ENCODE peak calls at places on chromosomes 11 and 22, in four cellular contexts. One of them, this sample, is unnamed.

GRCh38 chr11:132300283-132300682 is 929.9 kb downstream of the NTM start:
- DNase-seq in stimulated activated CD4-positive, alpha-beta T cell treated with anti-CD3 and anti-CD28 coated beads, Interleukin-12 subunit alpha, Interleukin-12 subunit beta, amount 100 ng/mL, for 48 hours: no peak
- DNase-seq in T-cell: no peak
- DNase-seq in left cardiac atrium: no peak
- DNase-seq in this sample: no peak

GRCh38 chr11:63761870-63762661 is 6.5 kb downstream of the ZFTA start:
- DNase-seq in stimulated activated CD4-positive, alpha-beta T cell treated with anti-CD3 and anti-CD28 coated beads, Interleukin-12 subunit alpha, Interleukin-12 subunit beta, amount 100 ng/mL, for 48 hours: no peak
- DNase-seq in T-cell: no peak
- DNase-seq in left cardiac atrium: peak; percentile 50
- DNase-seq in this sample: no peak

GRCh38 chr11:120969993-120970392 is 53.9 kb upstream of the TBCEL start:
- DNase-seq in T-cell: no peak
- DNase-seq in stimulated activated CD4-positive, alpha-beta T cell treated with anti-CD3 and anti-CD28 coated beads, Interleukin-12 subunit alpha, Interleukin-12 subunit beta, amount 100 ng/mL, for 48 hours: no peak
- DNase-seq in left cardiac atrium: no peak
- DNase-seq in this sample: no peak

GRCh38 chr11:15091175-15091574 is 17.8 kb downstream of the CALCB start:
- DNase-seq in left cardiac atrium: no peak
- DNase-seq in stimulated activated CD4-positive, alpha-beta T cell treated with anti-CD3 and anti-CD28 coated beads, Interleukin-12 subunit alpha, Interleukin-12 subunit beta, amount 100 ng/mL, for 48 hours: no peak
- DNase-seq in T-cell: no peak
- DNase-seq in this sample: no peak

GRCh38 chr11:36399236-36399635 is 103.1 kb downstream of the PRR5L start:
- DNase-seq in left cardiac atrium: no peak
- DNase-seq in stimulated activated CD4-positive, alpha-beta T cell treated with anti-CD3 and anti-CD28 coated beads, Interleukin-12 subunit alpha, Interleukin-12 subunit beta, amount 100 ng/mL, for 48 hours: no peak
- DNase-seq in T-cell: no peak
- DNase-seq in this sample: no peak

GRCh38 chr11:2099523-2100316 is 39.5 kb downstream of the IGF2 start:
- DNase-seq in T-cell: no peak
- DNase-seq in stimulated activated CD4-positive, alpha-beta T cell treated with anti-CD3 and anti-CD28 coated beads, Interleukin-12 subunit alpha, Interleukin-12 subunit beta, amount 100 ng/mL, for 48 hours: no peak
- DNase-seq in left cardiac atrium: no peak
- DNase-seq in this sample: no peak

GRCh38 chr11:19938051-19938856 is 222.0 kb downstream of the DBX1 start:
- DNase-seq in left cardiac atrium: peak; percentile 52
- DNase-seq in T-cell: peak; percentile 6
- DNase-seq in stimulated activated CD4-positive, alpha-beta T cell treated with anti-CD3 and anti-CD28 coated beads, Interleukin-12 subunit alpha, Interleukin-12 subunit beta, amount 100 ng/mL, for 48 hours: peak; percentile 8
- DNase-seq in this sample: no peak

GRCh38 chr11:45045692-45046471 is 95.2 kb upstream of the TP53I11 start:
- DNase-seq in stimulated activated CD4-positive, alpha-beta T cell treated with anti-CD3 and anti-CD28 coated beads, Interleukin-12 subunit alpha, Interleukin-12 subunit beta, amount 100 ng/mL, for 48 hours: no peak
- DNase-seq in left cardiac atrium: peak; percentile 64
- DNase-seq in T-cell: no peak
- DNase-seq in this sample: no peak

GRCh38 chr11:102577182-102577581 is 46.6 kb upstream of the MMP7 start:
- DNase-seq in left cardiac atrium: no peak
- DNase-seq in stimulated activated CD4-positive, alpha-beta T cell treated with anti-CD3 and anti-CD28 coated beads, Interleukin-12 subunit alpha, Interleukin-12 subunit beta, amount 100 ng/mL, for 48 hours: no peak
- DNase-seq in T-cell: no peak
- DNase-seq in this sample: no peak

GRCh38 chr11:120344302-120345004 is 8.2 kb downstream of the ARHGEF12 start:
- DNase-seq in T-cell: no peak
- DNase-seq in left cardiac atrium: no peak
- DNase-seq in stimulated activated CD4-positive, alpha-beta T cell treated with anti-CD3 and anti-CD28 coated beads, Interleukin-12 subunit alpha, Interleukin-12 subunit beta, amount 100 ng/mL, for 48 hours: no peak
- DNase-seq in this sample: no peak

GRCh38 chr11:27209562-27210005 is 153.4 kb downstream of the CCDC34 start:
- DNase-seq in left cardiac atrium: peak; percentile 65
- DNase-seq in stimulated activated CD4-positive, alpha-beta T cell treated with anti-CD3 and anti-CD28 coated beads, Interleukin-12 subunit alpha, Interleukin-12 subunit beta, amount 100 ng/mL, for 48 hours: no peak
- DNase-seq in T-cell: no peak
- DNase-seq in this sample: no peak

GRCh38 chr22:19891350-19892248 is 36.9 kb upstream of the GNB1L start:
- DNase-seq in T-cell: peak; percentile 69
- DNase-seq in left cardiac atrium: no peak
- DNase-seq in stimulated activated CD4-positive, alpha-beta T cell treated with anti-CD3 and anti-CD28 coated beads, Interleukin-12 subunit alpha, Interleukin-12 subunit beta, amount 100 ng/mL, for 48 hours: peak; percentile 73
- DNase-seq in this sample: peak; percentile 54

GRCh38 chr11:443542-444199 is 1.9 kb upstream of the ANO9 start:
- DNase-seq in stimulated activated CD4-positive, alpha-beta T cell treated with anti-CD3 and anti-CD28 coated beads, Interleukin-12 subunit alpha, Interleukin-12 subunit beta, amount 100 ng/mL, for 48 hours: no peak
- DNase-seq in left cardiac atrium: peak; percentile 13
- DNase-seq in T-cell: no peak
- DNase-seq in this sample: no peak

GRCh38 chr11:130640526-130640925 is 192.1 kb downstream of the ADAMTS15 start:
- DNase-seq in stimulated activated CD4-positive, alpha-beta T cell treated with anti-CD3 and anti-CD28 coated beads, Interleukin-12 subunit alpha, Interleukin-12 subunit beta, amount 100 ng/mL, for 48 hours: no peak
- DNase-seq in left cardiac atrium: no peak
- DNase-seq in T-cell: no peak
- DNase-seq in this sample: no peak

GRCh38 chr11:116415095-116415494 is 357.7 kb downstream of the BUD13 start:
- DNase-seq in T-cell: no peak
- DNase-seq in left cardiac atrium: no peak
- DNase-seq in stimulated activated CD4-positive, alpha-beta T cell treated with anti-CD3 and anti-CD28 coated beads, Interleukin-12 subunit alpha, Interleukin-12 subunit beta, amount 100 ng/mL, for 48 hours: no peak
- DNase-seq in this sample: no peak

GRCh38 chr11:26753738-26754504 is 32.1 kb upstream of the SLC5A12 start:
- DNase-seq in T-cell: no peak
- DNase-seq in left cardiac atrium: peak; percentile 38
- DNase-seq in stimulated activated CD4-positive, alpha-beta T cell treated with anti-CD3 and anti-CD28 coated beads, Interleukin-12 subunit alpha, Interleukin-12 subunit beta, amount 100 ng/mL, for 48 hours: no peak
- DNase-seq in this sample: peak; percentile 18

GRCh38 chr11:67384851-67385366 is 6.9 kb upstream of the RAD9A start:
- DNase-seq in left cardiac atrium: no peak
- DNase-seq in stimulated activated CD4-positive, alpha-beta T cell treated with anti-CD3 and anti-CD28 coated beads, Interleukin-12 subunit alpha, Interleukin-12 subunit beta, amount 100 ng/mL, for 48 hours: no peak
- DNase-seq in T-cell: no peak
- DNase-seq in this sample: no peak

GRCh38 chr11:113690619-113691569 is 15.2 kb downstream of the TMPRSS5 start:
- DNase-seq in T-cell: no peak
- DNase-seq in stimulated activated CD4-positive, alpha-beta T cell treated with anti-CD3 and anti-CD28 coated beads, Interleukin-12 subunit alpha, Interleukin-12 subunit beta, amount 100 ng/mL, for 48 hours: no peak
- DNase-seq in left cardiac atrium: no peak
- DNase-seq in this sample: peak; percentile 37

GRCh38 chr22:26404851-26405357 is 24.2 kb upstream of the ASPHD2 start:
- DNase-seq in stimulated activated CD4-positive, alpha-beta T cell treated with anti-CD3 and anti-CD28 coated beads, Interleukin-12 subunit alpha, Interleukin-12 subunit beta, amount 100 ng/mL, for 48 hours: no peak
- DNase-seq in T-cell: no peak
- DNase-seq in left cardiac atrium: no peak
- DNase-seq in this sample: no peak

GRCh38 chr22:46754110-46754799 is 8.2 kb upstream of the TBC1D22A start:
- DNase-seq in left cardiac atrium: peak; percentile 97
- DNase-seq in T-cell: no peak
- DNase-seq in stimulated activated CD4-positive, alpha-beta T cell treated with anti-CD3 and anti-CD28 coated beads, Interleukin-12 subunit alpha, Interleukin-12 subunit beta, amount 100 ng/mL, for 48 hours: no peak
- DNase-seq in this sample: no peak

GRCh38 chr11:60786811-60787567 is 1.9 kb downstream of the MS4A10 start:
- DNase-seq in T-cell: no peak
- DNase-seq in left cardiac atrium: peak; percentile 82
- DNase-seq in stimulated activated CD4-positive, alpha-beta T cell treated with anti-CD3 and anti-CD28 coated beads, Interleukin-12 subunit alpha, Interleukin-12 subunit beta, amount 100 ng/mL, for 48 hours: no peak
- DNase-seq in this sample: no peak

GRCh38 chr22:37641251-37641949 is 1.9 kb downstream of the SH3BP1 start:
- DNase-seq in T-cell: no peak
- DNase-seq in stimulated activated CD4-positive, alpha-beta T cell treated with anti-CD3 and anti-CD28 coated beads, Interleukin-12 subunit alpha, Interleukin-12 subunit beta, amount 100 ng/mL, for 48 hours: no peak
- DNase-seq in left cardiac atrium: no peak
- DNase-seq in this sample: no peak

GRCh38 chr22:19832476-19833108 is 22.1 kb downstream of the GNB1L start:
- DNase-seq in T-cell: no peak
- DNase-seq in stimulated activated CD4-positive, alpha-beta T cell treated with anti-CD3 and anti-CD28 coated beads, Interleukin-12 subunit alpha, Interleukin-12 subunit beta, amount 100 ng/mL, for 48 hours: no peak
- DNase-seq in left cardiac atrium: no peak
- DNase-seq in this sample: no peak

GRCh38 chr22:36862251-36863242 is 1.7 kb downstream of the NCF4 start:
- DNase-seq in T-cell: no peak
- DNase-seq in stimulated activated CD4-positive, alpha-beta T cell treated with anti-CD3 and anti-CD28 coated beads, Interleukin-12 subunit alpha, Interleukin-12 subunit beta, amount 100 ng/mL, for 48 hours: no peak
- DNase-seq in left cardiac atrium: peak; percentile 42
- DNase-seq in this sample: no peak

GRCh38 chr11:67374571-67375276 is 1.3 kb upstream of the CLCF1 start:
- DNase-seq in T-cell: no peak
- DNase-seq in left cardiac atrium: no peak
- DNase-seq in stimulated activated CD4-positive, alpha-beta T cell treated with anti-CD3 and anti-CD28 coated beads, Interleukin-12 subunit alpha, Interleukin-12 subunit beta, amount 100 ng/mL, for 48 hours: no peak
- DNase-seq in this sample: no peak

GRCh38 chr22:17079572-17079971 is 5.2 kb upstream of the IL17RA start:
- DNase-seq in T-cell: no peak
- DNase-seq in left cardiac atrium: no peak
- DNase-seq in stimulated activated CD4-positive, alpha-beta T cell treated with anti-CD3 and anti-CD28 coated beads, Interleukin-12 subunit alpha, Interleukin-12 subunit beta, amount 100 ng/mL, for 48 hours: no peak
- DNase-seq in this sample: no peak

GRCh38 chr11:64246874-64247728 is at the start of gene PPP1R14B:
- DNase-seq in stimulated activated CD4-positive, alpha-beta T cell treated with anti-CD3 and anti-CD28 coated beads, Interleukin-12 subunit alpha, Interleukin-12 subunit beta, amount 100 ng/mL, for 48 hours: peak; percentile 66
- DNase-seq in left cardiac atrium: peak; percentile 94
- DNase-seq in T-cell: peak; percentile 73
- DNase-seq in this sample: no peak

GRCh38 chr11:29343465-29344333 is 673.1 kb downstream of the KCNA4 start:
- DNase-seq in T-cell: no peak
- DNase-seq in stimulated activated CD4-positive, alpha-beta T cell treated with anti-CD3 and anti-CD28 coated beads, Interleukin-12 subunit alpha, Interleukin-12 subunit beta, amount 100 ng/mL, for 48 hours: peak; percentile 15
- DNase-seq in left cardiac atrium: peak; percentile 31
- DNase-seq in this sample: peak; percentile 50

GRCh38 chr22:32746715-32747114 is 54.8 kb upstream of the TIMP3 start:
- DNase-seq in stimulated activated CD4-positive, alpha-beta T cell treated with anti-CD3 and anti-CD28 coated beads, Interleukin-12 subunit alpha, Interleukin-12 subunit beta, amount 100 ng/mL, for 48 hours: no peak
- DNase-seq in left cardiac atrium: peak; percentile 37
- DNase-seq in T-cell: no peak
- DNase-seq in this sample: no peak

GRCh38 chr11:12182650-12183511 is 72.5 kb downstream of the MICAL2 start:
- DNase-seq in stimulated activated CD4-positive, alpha-beta T cell treated with anti-CD3 and anti-CD28 coated beads, Interleukin-12 subunit alpha, Interleukin-12 subunit beta, amount 100 ng/mL, for 48 hours: no peak
- DNase-seq in left cardiac atrium: peak; percentile 73
- DNase-seq in T-cell: no peak
- DNase-seq in this sample: no peak

GRCh38 chr11:1401656-1402221 is 12.0 kb downstream of the BRSK2 start:
- DNase-seq in stimulated activated CD4-positive, alpha-beta T cell treated with anti-CD3 and anti-CD28 coated beads, Interleukin-12 subunit alpha, Interleukin-12 subunit beta, amount 100 ng/mL, for 48 hours: no peak
- DNase-seq in T-cell: peak; percentile 58
- DNase-seq in left cardiac atrium: peak; percentile 73
- DNase-seq in this sample: no peak

GRCh38 chr11:87394924-87395323 is 357.2 kb downstream of the TMEM135 start:
- DNase-seq in T-cell: no peak
- DNase-seq in left cardiac atrium: no peak
- DNase-seq in stimulated activated CD4-positive, alpha-beta T cell treated with anti-CD3 and anti-CD28 coated beads, Interleukin-12 subunit alpha, Interleukin-12 subunit beta, amount 100 ng/mL, for 48 hours: no peak
- DNase-seq in this sample: no peak

This sample was measured in iPS DF 6.9.